ENCODE peak calls at places on chromosomes 5 and 9, in eight cellular contexts. G is upper lobe of left lung, V is HCT116, N is HepG2, A is GM12878, H is Panc1, J is GM23338, X is K562. C is an unnamed sample.
A peak's percentile ranks its signal among the peaks of the same experiment; 100 is the strongest.

GRCh38 chr5:124527220-124527991 is 219.0 kb downstream of the ZNF608 start:
- ATAC-seq in G (peak; percentile 35), V (no peak), N (peak; percentile 98), A (peak; percentile 42), H (no peak), J (no peak), X (no peak), C (no peak)

GRCh38 chr5:34529581-34530331 is 126.4 kb upstream of the RAI14 start:
- ATAC-seq in G (no peak), V (no peak), N (no peak), A (no peak), H (no peak), J (no peak), X (no peak), C (peak; percentile 40)

GRCh38 chr9:84615574-84615973 is 54.0 kb upstream of the NTRK2 start:
- ATAC-seq in G (no peak), V (no peak), N (no peak), A (no peak), H (no peak), J (peak; percentile 54), X (no peak), C (no peak)

GRCh38 chr9:97573482-97574073 is 59.6 kb downstream of the TSTD2 start:
- ATAC-seq in G (no peak), V (peak; percentile 67), N (no peak), A (no peak), H (no peak), J (no peak), X (no peak), C (no peak)

GRCh38 chr5:38384396-38384795 is 126.0 kb downstream of the EGFLAM start:
- ATAC-seq in G (no peak), V (no peak), N (no peak), A (no peak), H (no peak), J (no peak), X (no peak), C (no peak)

GRCh38 chr5:77718934-77719610 is 57.1 kb downstream of the TBCA start:
- ATAC-seq in G (no peak), V (no peak), N (no peak), A (peak; percentile 95), H (no peak), J (no peak), X (no peak), C (no peak)

GRCh38 chr9:87554976-87555375 is 57.3 kb downstream of the DAPK1 start:
- ATAC-seq in G (peak; percentile 67), V (no peak), N (no peak), A (no peak), H (no peak), J (no peak), X (no peak), C (peak; percentile 25)

GRCh38 chr5:68730220-68731010 is 363.4 kb upstream of the SLC30A5 start:
- ATAC-seq in G (peak; percentile 88), V (no peak), N (no peak), A (peak; percentile 62), H (no peak), J (no peak), X (peak; percentile 70), C (peak; percentile 83)

GRCh38 chr5:145855842-145856267 is 17.0 kb downstream of the GRXCR2 start:
- ATAC-seq in G (no peak), V (no peak), N (peak; percentile 74), A (no peak), H (peak; percentile 76), J (no peak), X (no peak), C (peak; percentile 17)

GRCh38 chr9:122133263-122133983 is 26.2 kb downstream of the NDUFA8 start:
- ATAC-seq in G (no peak), V (no peak), N (no peak), A (no peak), H (no peak), J (no peak), X (no peak), C (peak; percentile 46)

GRCh38 chr5:36647046-36647445 is 40.6 kb downstream of the SLC1A3 start:
- ATAC-seq in G (no peak), V (peak; percentile 11), N (no peak), A (no peak), H (no peak), J (no peak), X (no peak), C (no peak)

GRCh38 chr5:3197699-3198098 is 397.9 kb upstream of the IRX1 start:
- ATAC-seq in G (no peak), V (no peak), N (no peak), A (no peak), H (no peak), J (peak; percentile 71), X (no peak), C (no peak)

GRCh38 chr9:125495137-125496119 is 211.6 kb downstream of the MAPKAP1 start:
- ATAC-seq in G (no peak), V (peak; percentile 84), N (no peak), A (peak; percentile 92), H (peak; percentile 21), J (no peak), X (no peak), C (no peak)

GRCh38 chr5:153972240-153972639 is 66.5 kb downstream of the FAM114A2 start:
- ATAC-seq in G (no peak), V (no peak), N (no peak), A (no peak), H (no peak), J (no peak), X (no peak), C (no peak)

GRCh38 chr9:110186254-110186653 is 21.7 kb downstream of the C9orf152 start:
- ATAC-seq in G (no peak), V (no peak), N (no peak), A (no peak), H (no peak), J (no peak), X (no peak), C (no peak)

GRCh38 chr9:110189559-110190311 is 18.2 kb downstream of the C9orf152 start:
- ATAC-seq in G (no peak), V (no peak), N (no peak), A (no peak), H (no peak), J (no peak), X (no peak), C (no peak)

GRCh38 chr9:110187126-110187525 is 20.8 kb downstream of the C9orf152 start:
- ATAC-seq in G (no peak), V (no peak), N (no peak), A (no peak), H (no peak), J (no peak), X (no peak), C (no peak)

GRCh38 chr9:110191616-110192015 is 16.3 kb downstream of the C9orf152 start:
- ATAC-seq in G (no peak), V (no peak), N (no peak), A (no peak), H (no peak), J (no peak), X (no peak), C (no peak)

GRCh38 chr9:110189001-110189400 is 19.0 kb downstream of the C9orf152 start:
- ATAC-seq in G (peak; percentile 78), V (no peak), N (peak; percentile 92), A (no peak), H (no peak), J (no peak), X (no peak), C (peak; percentile 87)
- TF ChIP-seq POLR2AphosphoS5 in G (peak; percentile 90), V (no peak), N (no peak), A (no peak), H (no peak), J (no peak), X (no peak), C (peak; percentile 60)

GRCh38 chr9:136088939-136089696 is 6.0 kb downstream of the NACC2 start:
- ATAC-seq in G (no peak), V (no peak), N (no peak), A (peak; percentile 43), H (no peak), J (no peak), X (no peak), C (no peak)
- TF ChIP-seq CTCF in G (no peak), V (no peak), N (no peak), A (no peak), H (no peak), J (no peak), X (no peak), C (no peak)

GRCh38 chr9:37405764-37406380 is 16.6 kb upstream of the GRHPR start:
- ATAC-seq in G (no peak), V (no peak), N (no peak), A (no peak), H (no peak), J (no peak), X (no peak), C (no peak)
- TF ChIP-seq POLR2AphosphoS5 in G (no peak), V (no peak), N (no peak), A (no peak), H (no peak), J (no peak), X (no peak), C (no peak)

GRCh38 chr9:133589454-133590227 is 19.5 kb downstream of the FAM163B start:
- ATAC-seq in G (no peak), V (peak; percentile 88), N (no peak), A (no peak), H (no peak), J (peak; percentile 52), X (peak; percentile 55), C (no peak)
- TF ChIP-seq CTCF in G (peak; percentile 52), V (peak; percentile 99), N (peak; percentile 75), A (peak; percentile 40), H (peak; percentile 84), J (peak; percentile 95), X (peak; percentile 50), C (peak; percentile 36)

DNA sequence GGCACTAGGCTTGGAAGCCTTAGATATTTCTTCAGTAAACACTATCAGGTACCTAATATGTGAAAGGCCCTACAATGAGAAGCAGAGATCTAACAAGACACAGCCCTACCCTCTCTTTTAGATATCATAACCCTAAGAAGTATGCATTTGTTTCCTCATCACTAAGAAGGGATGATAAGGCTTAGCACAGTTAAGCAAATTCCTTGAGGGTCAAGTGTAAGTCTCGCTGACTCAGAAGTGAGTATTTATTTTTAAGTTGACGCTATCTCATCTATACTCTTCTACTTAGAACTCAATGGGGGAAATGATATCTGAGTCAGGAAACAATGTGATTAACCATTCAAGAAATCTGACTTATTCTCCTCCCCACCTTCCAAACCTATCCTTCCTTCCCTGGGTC is 149.8 kb downstream of the ESM1 start:
- ATAC-seq in G (no peak), V (no peak), N (no peak), A (no peak), H (no peak), J (no peak), X (no peak), C (no peak)
- TF ChIP-seq POLR2AphosphoS5 in G (no peak), V (no peak), N (no peak), A (no peak), H (no peak), J (no peak), X (no peak), C (no peak)

C was measured in gastroesophageal sphincter.